ENCODE peak calls at places on chromosome 1, in four cellular contexts. Z, P, U and F are unnamed samples.
A peak's percentile ranks its signal among the peaks of the same experiment; 100 is the strongest.

GRCh38 chr1:109713636-109714035 is 1.6 kb downstream of the GSTM5 start:
- DNase-seq in Z (no peak), P (no peak), U (no peak), F (no peak)

GRCh38 chr1:156421939-156422601 is 53.1 kb downstream of the RHBG start:
- DNase-seq in Z (no peak), P (no peak), U (no peak), F (no peak)

GRCh38 chr1:153478047-153478691 is 17.7 kb upstream of the S100A7 start:
- DNase-seq in Z (no peak), P (no peak), U (no peak), F (no peak)

GRCh38 chr1:53799141-53799540 is 39.0 kb downstream of the NDC1 start:
- DNase-seq in Z (no peak), P (no peak), U (peak; percentile 4), F (no peak)

GRCh38 chr1:21069549-21069948 is 107.1 kb downstream of the EIF4G3 start:
- DNase-seq in Z (no peak), P (no peak), U (peak; percentile 68), F (no peak)

GRCh38 chr1:61081135-61081636 is 1.2 kb upstream of the NFIA start:
- DNase-seq in Z (no peak), P (no peak), U (peak; percentile 32), F (no peak)

GRCh38 chr1:31981976-31982375 is 31.7 kb upstream of the KHDRBS1 start:
- DNase-seq in Z (no peak), P (no peak), U (no peak), F (no peak)

GRCh38 chr1:1020000-1020404 is at the start of gene AGRN:
- DNase-seq in Z (peak; percentile 79), P (no peak), U (no peak), F (no peak)

GRCh38 chr1:201213926-201214325 is 23.3 kb downstream of the IGFN1 start:
- DNase-seq in Z (no peak), P (no peak), U (no peak), F (no peak)

GRCh38 chr1:109269981-109270622 is 12.8 kb downstream of the PSRC1 start:
- DNase-seq in Z (no peak), P (no peak), U (no peak), F (no peak)

GRCh38 chr1:153490272-153491051 is 30.0 kb upstream of the S100A7 start:
- DNase-seq in Z (no peak), P (peak; percentile 14), U (peak; percentile 96), F (peak; percentile 85)

GRCh38 chr1:53636621-53637171 is 102.3 kb downstream of the GLIS1 start:
- DNase-seq in Z (peak; percentile 34), P (no peak), U (no peak), F (no peak)

GRCh38 chr1:23187637-23188036 is 19.0 kb upstream of the LUZP1 start:
- DNase-seq in Z (peak; percentile 82), P (no peak), U (no peak), F (no peak)

GRCh38 chr1:13583592-13583963 is at the start of gene PDPN:
- DNase-seq in Z (peak; percentile 51), P (no peak), U (peak; percentile 8), F (peak; percentile 38)

GRCh38 chr1:17853241-17853640 is 98.1 kb downstream of the ACTL8 start:
- DNase-seq in Z (no peak), P (no peak), U (no peak), F (no peak)

GRCh38 chr1:11286735-11287410 is 13.9 kb downstream of the UBIAD1 start:
- DNase-seq in Z (no peak), P (no peak), U (peak; percentile 79), F (no peak)

GRCh38 chr1:102872526-102872925 is 235.8 kb downstream of the COL11A1 start:
- DNase-seq in Z (no peak), P (no peak), U (no peak), F (no peak)

GRCh38 chr1:16032388-16033100 is 10.7 kb downstream of the CLCNKA start:
- DNase-seq in Z (peak; percentile 81), P (peak; percentile 29), U (peak; percentile 89), F (peak; percentile 90)

GRCh38 chr1:154176341-154176740 is 15.6 kb downstream of the TPM3 start:
- DNase-seq in Z (no peak), P (no peak), U (peak; percentile 81), F (no peak)

GRCh38 chr1:115332813-115333608 is 5.0 kb downstream of the NGF start:
- DNase-seq in Z (no peak), P (no peak), U (peak; percentile 97), F (peak; percentile 72)

GRCh38 chr1:225596152-225596551 is 56.8 kb downstream of the ENAH start:
- DNase-seq in Z (no peak), P (no peak), U (peak; percentile 28), F (no peak)

GRCh38 chr1:17422461-17422860 is 17.0 kb downstream of the RCC2 start:
- DNase-seq in Z (no peak), P (no peak), U (no peak), F (no peak)

GRCh38 chr1:248914982-248915381 is 8.9 kb downstream of the PGBD2 start:
- DNase-seq in Z (no peak), P (no peak), U (no peak), F (no peak)

GRCh38 chr1:7236844-7237515 is 451.7 kb downstream of the CAMTA1 start:
- DNase-seq in Z (no peak), P (no peak), U (no peak), F (no peak)

GRCh38 chr1:210477328-210477924 is 148.7 kb downstream of the HHAT start:
- DNase-seq in Z (no peak), P (no peak), U (no peak), F (no peak)

GRCh38 chr1:218362418-218363076 is 17.4 kb downstream of the TGFB2 start:
- DNase-seq in Z (no peak), P (no peak), U (no peak), F (no peak)

GRCh38 chr1:205670611-205671430 is 9.5 kb downstream of the SLC45A3 start:
- DNase-seq in Z (no peak), P (no peak), U (no peak), F (no peak)

GRCh38 chr1:32816676-32817158 is 441 bp downstream of the YARS1 start:
- DNase-seq in Z (no peak), P (no peak), U (peak; percentile 59), F (peak; percentile 81)

GRCh38 chr1:2906105-2906504 is 104.6 kb upstream of the TTC34 start:
- DNase-seq in Z (no peak), P (no peak), U (no peak), F (no peak)

GRCh38 chr1:19828546-19828945 is 13.5 kb upstream of the RNF186 start:
- DNase-seq in Z (no peak), P (no peak), U (peak; percentile 32), F (no peak)

GRCh38 chr1:19819701-19820100 is 4.6 kb upstream of the RNF186 start:
- DNase-seq in Z (no peak), P (no peak), U (no peak), F (no peak)

GRCh38 chr1:19824541-19824940 is 9.5 kb upstream of the RNF186 start:
- DNase-seq in Z (no peak), P (no peak), U (peak; percentile 9), F (no peak)

GRCh38 chr1:19825298-19825697 is 10.2 kb upstream of the RNF186 start:
- DNase-seq in Z (peak; percentile 52), P (no peak), U (no peak), F (no peak)
- TF ChIP-seq CTCF in Z (no peak), P (no peak), U (no peak), F (no peak)

GRCh38 chr1:119674835-119675289 is 26.8 kb upstream of the ZNF697 start:
- DNase-seq in Z (no peak), P (no peak), U (peak; percentile 59), F (peak; percentile 90)

GRCh38 chr1:119675349-119676343 is 27.6 kb upstream of the ZNF697 start:
- DNase-seq in Z (no peak), P (no peak), U (peak; percentile 93), F (peak; percentile 78)

GRCh38 chr1:119674110-119674509 is 26.0 kb upstream of the ZNF697 start:
- DNase-seq in Z (no peak), P (no peak), U (peak; percentile 39), F (peak; percentile 88)

GRCh38 chr1:119679223-119679622 is 31.2 kb upstream of the ZNF697 start:
- DNase-seq in Z (no peak), P (no peak), U (no peak), F (no peak)

DNA sequence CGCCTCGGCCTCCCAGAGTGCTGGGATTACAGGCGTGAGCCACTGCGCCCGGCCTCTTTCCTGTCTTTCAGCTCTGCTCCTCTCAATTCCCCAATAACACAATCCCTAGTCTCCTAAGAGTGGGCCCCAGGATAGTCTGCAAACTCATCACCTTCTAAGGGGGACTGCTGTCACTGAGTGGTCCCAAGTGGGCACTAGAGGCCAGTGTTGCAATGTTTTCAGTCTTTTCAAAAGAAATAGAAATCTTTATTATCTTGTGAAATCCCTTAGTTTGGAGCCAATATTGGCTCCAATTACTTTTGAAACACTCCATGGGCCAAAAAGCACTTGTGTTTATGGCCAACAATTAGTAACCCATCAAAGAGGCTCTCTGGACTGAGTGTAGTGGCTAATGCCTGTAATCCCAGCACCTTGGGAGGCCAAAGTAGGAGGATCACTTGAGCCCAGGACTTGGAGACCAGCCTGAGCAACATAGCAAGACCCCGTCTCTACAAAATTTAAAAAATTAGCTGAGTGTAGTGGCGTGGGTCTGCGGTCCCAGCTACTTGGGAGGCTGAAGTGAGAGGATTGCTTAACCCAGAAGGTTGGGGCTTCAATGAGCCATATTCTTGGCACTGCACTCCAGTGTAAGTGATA is 28.6 kb upstream of the ZNF697 start:
- DNase-seq in Z (no peak), P (no peak), U (peak; percentile 73), F (no peak)
- TF ChIP-seq CTCF in Z (no peak), P (no peak), U (peak; percentile 38), F (no peak)

GRCh38 chr1:198199105-198199504 is 42.3 kb downstream of the NEK7 start:
- DNase-seq in Z (no peak), P (no peak), U (no peak), F (no peak)

GRCh38 chr1:198201956-198202784 is 45.4 kb downstream of the NEK7 start:
- DNase-seq in Z (no peak), P (no peak), U (no peak), F (no peak)

GRCh38 chr1:198196630-198197029 is 39.8 kb downstream of the NEK7 start:
- DNase-seq in Z (no peak), P (no peak), U (no peak), F (no peak)

DNA sequence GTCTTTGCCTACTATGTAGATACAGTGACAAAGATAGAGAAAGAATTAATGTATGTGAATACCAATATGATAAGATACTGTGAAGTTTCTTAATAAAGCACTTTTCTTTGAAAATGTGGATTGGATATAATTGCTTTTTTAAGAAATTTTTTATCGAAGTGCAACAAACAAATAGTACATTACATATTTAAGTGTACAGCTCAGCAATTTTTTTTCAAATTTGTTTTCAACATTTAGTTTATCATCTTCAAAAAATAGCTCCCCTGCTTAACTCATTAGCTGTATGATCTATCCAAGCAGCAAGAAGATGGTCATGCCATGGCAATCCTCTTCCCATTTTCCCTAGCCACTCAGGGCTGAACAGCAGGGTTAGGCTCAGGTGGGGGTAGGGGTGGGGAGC is 40.5 kb downstream of the NEK7 start:
- DNase-seq in Z (no peak), P (no peak), U (no peak), F (no peak)
- TF ChIP-seq CTCF in Z (no peak), P (no peak), U (no peak), F (no peak)

DNA sequence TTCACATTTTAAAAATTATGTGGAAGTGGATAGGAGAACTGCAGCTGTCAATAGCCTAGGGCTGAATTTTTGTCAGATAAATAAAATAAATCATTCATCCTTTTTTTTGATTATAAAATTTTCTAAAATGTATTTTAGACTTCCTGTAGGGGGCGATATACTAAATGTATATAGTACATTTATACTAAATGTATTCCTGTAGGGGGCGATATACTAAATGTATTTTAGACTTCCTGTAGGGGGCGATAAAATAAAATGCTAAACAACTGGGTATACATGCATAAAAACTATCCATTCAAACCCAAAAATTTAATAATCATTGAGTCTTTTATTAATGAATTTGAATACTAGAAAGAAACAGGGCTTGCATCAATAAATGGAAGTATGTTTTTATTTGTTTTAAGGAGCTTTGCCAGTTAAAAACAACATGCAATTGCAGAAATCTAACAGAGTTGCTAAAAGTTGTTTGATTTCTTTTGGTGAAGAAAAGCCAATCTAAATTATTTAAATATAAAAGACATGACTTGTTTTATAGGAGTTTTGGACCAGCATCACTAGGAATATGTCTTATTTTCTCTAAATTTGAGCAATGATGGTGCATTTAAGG is 31.4 kb downstream of the CLCA1 start:
- DNase-seq in Z (no peak), P (no peak), U (peak; percentile 27), F (peak; percentile 8)
- TF ChIP-seq CTCF in Z (peak; percentile 96), P (peak; percentile 76), U (peak; percentile 54), F (peak; percentile 69)